ENCODE peak calls at places on chromosomes 6 and 20, in nine cellular contexts. T is RWPE2, U is uterus, H is ovary, G is fibroblast of lung, E is thoracic aorta, X is psoas muscle, C is astrocyte, V is heart left ventricle. M is an unnamed sample.

GRCh38 chr20:44621325-44621724 is 30.2 kb downstream of the ADA start:
- DNase-seq in C (no peak), H (no peak), G (no peak), X (no peak), E (no peak), T (peak; percentile 73), V (no peak), U (no peak), M (no peak)

GRCh38 chr20:46725186-46726165 is 16.0 kb downstream of the SLC2A10 start:
- DNase-seq in V (no peak), U (no peak), X (no peak), E (no peak), C (no peak), G (no peak), H (no peak), T (no peak), M (no peak)

GRCh38 chr6:35496036-35496850 is 636 bp downstream of the TEAD3 start:
- DNase-seq in E (no peak), H (peak; percentile 80), C (no peak), U (peak; percentile 78), V (peak; percentile 49), T (peak; percentile 59), G (no peak), X (peak; percentile 64), M (no peak)

GRCh38 chr20:20343886-20344381 is 24.0 kb upstream of the INSM1 start:
- DNase-seq in E (no peak), X (no peak), C (no peak), H (no peak), U (no peak), T (no peak), G (no peak), V (no peak), M (no peak)

GRCh38 chr20:34112600-34113061 is 588 bp upstream of the EIF2S2 start:
- DNase-seq in C (peak; percentile 22), T (no peak), H (peak; percentile 35), V (peak; percentile 35), X (no peak), E (no peak), U (peak; percentile 33), G (peak; percentile 51), M (peak; percentile 38)

GRCh38 chr20:9130407-9130995 is 61.6 kb downstream of the PLCB4 start:
- DNase-seq in T (no peak), G (peak; percentile 65), C (peak; percentile 23), E (no peak), X (no peak), V (no peak), U (no peak), H (no peak), M (no peak)

GRCh38 chr20:63736893-63737689 is 627 bp downstream of the LIME1 start:
- DNase-seq in X (no peak), H (peak; percentile 24), E (no peak), V (no peak), T (peak; percentile 89), C (no peak), U (no peak), G (no peak), M (no peak)

GRCh38 chr20:60039526-60039925 is 81.3 kb downstream of the CDH26 start:
- DNase-seq in C (no peak), E (no peak), G (no peak), U (no peak), H (no peak), X (no peak), V (no peak), T (peak; percentile 64), M (no peak)

GRCh38 chr20:45621593-45621992 is 7.9 kb upstream of the WFDC10A start:
- DNase-seq in V (no peak), G (no peak), H (no peak), E (no peak), U (no peak), C (no peak), T (no peak), X (no peak), M (no peak)

GRCh38 chr6:72420409-72420808 is 201.5 kb upstream of the KCNQ5 start:
- DNase-seq in C (no peak), U (no peak), T (no peak), G (no peak), H (no peak), E (no peak), X (no peak), V (no peak), M (no peak)

GRCh38 chr6:72424476-72424875 is 197.4 kb upstream of the KCNQ5 start:
- DNase-seq in V (no peak), G (no peak), H (no peak), T (no peak), E (no peak), C (no peak), X (no peak), U (no peak), M (no peak)

GRCh38 chr6:72421387-72421786 is 200.5 kb upstream of the KCNQ5 start:
- DNase-seq in H (no peak), E (no peak), G (no peak), V (no peak), T (no peak), X (no peak), C (no peak), U (no peak), M (no peak)

GRCh38 chr6:72422126-72422680 is 199.7 kb upstream of the KCNQ5 start:
- DNase-seq in H (no peak), V (no peak), X (no peak), G (no peak), C (peak; percentile 63), E (no peak), U (no peak), T (no peak), M (no peak)

DNA sequence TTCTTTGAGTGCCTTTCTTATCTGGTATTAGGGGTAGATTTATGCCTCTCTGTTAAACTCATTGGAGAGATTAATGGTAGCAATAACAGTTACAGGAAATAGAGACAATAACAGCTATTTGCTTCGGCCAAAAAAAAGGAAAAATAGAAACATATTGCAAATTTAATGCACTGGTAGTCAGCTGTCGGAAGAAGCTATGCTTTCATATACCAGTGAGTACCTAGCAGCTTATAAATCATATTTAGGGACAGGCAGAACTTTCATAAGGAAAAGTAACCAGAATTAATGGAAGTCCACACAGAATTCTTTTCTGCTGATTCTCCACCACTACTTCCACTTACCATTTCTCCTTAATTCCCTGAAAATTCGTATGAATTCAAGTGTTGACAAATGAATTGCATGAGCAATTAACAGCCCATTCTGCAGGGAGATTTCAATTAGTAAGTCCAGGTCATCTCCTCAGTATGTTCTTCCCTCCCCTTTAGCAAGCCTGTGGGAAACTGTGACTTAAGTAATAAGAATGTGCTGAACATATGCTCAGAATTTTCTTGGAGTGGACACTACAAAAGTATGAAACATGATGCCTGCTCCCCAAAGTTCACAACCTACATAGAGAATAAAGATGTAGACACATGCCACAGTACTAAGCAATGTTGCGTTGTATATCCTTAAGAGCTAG is 196.7 kb upstream of the KCNQ5 start:
- DNase-seq in T (no peak), U (no peak), G (peak; percentile 88), X (no peak), E (no peak), V (no peak), H (no peak), C (peak; percentile 96), M (no peak)
- H3K27ac ChIP-seq in T (peak overlapping the region; percentile 10), U (no peak overlapping the region), G (peak overlapping the region; percentile 18), X (no peak overlapping the region), E (no peak overlapping the region), V (no peak overlapping the region), H (no peak overlapping the region), C (no peak overlapping the region), M (no peak overlapping the region)

GRCh38 chr20:2240835-2241234 is 55.0 kb upstream of the TGM3 start:
- DNase-seq in G (no peak), T (no peak), X (no peak), E (no peak), U (no peak), H (no peak), V (no peak), C (no peak), M (no peak)

GRCh38 chr20:2238601-2239000 is 57.2 kb upstream of the TGM3 start:
- DNase-seq in U (no peak), E (no peak), V (no peak), X (no peak), C (no peak), T (no peak), H (no peak), G (no peak), M (no peak)

GRCh38 chr20:2234788-2235187 is 61.0 kb upstream of the TGM3 start:
- DNase-seq in U (no peak), T (no peak), C (no peak), H (no peak), E (no peak), X (no peak), V (no peak), G (no peak), M (no peak)

GRCh38 chr20:2236266-2236665 is 59.5 kb upstream of the TGM3 start:
- DNase-seq in T (no peak), U (no peak), H (no peak), G (peak; percentile 14), V (no peak), X (no peak), E (no peak), C (no peak), M (no peak)

GRCh38 chr20:2237059-2237458 is 58.7 kb upstream of the TGM3 start:
- DNase-seq in C (peak; percentile 100), G (peak; percentile 77), T (peak; percentile 81), E (no peak), U (no peak), H (peak; percentile 14), X (peak; percentile 67), V (peak; percentile 28), M (peak; percentile 67)
- TF ChIP-seq CTCF in C (no peak), G (peak; percentile 22), T (peak; percentile 52), E (no peak), U (no peak), H (no peak), X (peak; percentile 33), V (no peak), M (peak; percentile 14)

DNA sequence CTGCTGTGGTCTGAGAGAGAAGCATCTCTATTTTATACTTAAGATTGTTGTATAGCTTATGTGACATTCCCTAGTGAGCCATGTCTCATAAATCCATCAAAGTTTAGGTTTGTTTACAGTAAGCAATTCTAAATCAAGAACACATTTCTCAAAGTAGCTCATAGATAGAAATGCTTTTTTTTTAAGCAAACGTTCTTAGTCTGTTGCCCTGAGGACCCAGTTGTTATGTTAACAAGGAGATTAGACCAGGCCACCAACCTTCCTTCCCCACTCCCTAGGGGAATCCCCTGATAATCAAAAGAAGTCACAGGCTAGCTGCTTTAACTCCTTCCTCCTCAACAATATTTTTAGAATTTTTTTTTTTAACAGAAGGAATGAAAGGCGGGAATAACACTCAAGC is 169.0 kb downstream of the FUT9 start:
- DNase-seq in C (no peak), X (no peak), V (no peak), G (no peak), E (no peak), U (no peak), H (no peak), T (no peak), M (no peak)
- H3K27ac ChIP-seq in C (no peak overlapping the region), X (no peak overlapping the region), V (no peak overlapping the region), G (no peak overlapping the region), E (no peak overlapping the region), U (no peak overlapping the region), H (no peak overlapping the region), T (no peak overlapping the region), M (no peak overlapping the region)

DNA sequence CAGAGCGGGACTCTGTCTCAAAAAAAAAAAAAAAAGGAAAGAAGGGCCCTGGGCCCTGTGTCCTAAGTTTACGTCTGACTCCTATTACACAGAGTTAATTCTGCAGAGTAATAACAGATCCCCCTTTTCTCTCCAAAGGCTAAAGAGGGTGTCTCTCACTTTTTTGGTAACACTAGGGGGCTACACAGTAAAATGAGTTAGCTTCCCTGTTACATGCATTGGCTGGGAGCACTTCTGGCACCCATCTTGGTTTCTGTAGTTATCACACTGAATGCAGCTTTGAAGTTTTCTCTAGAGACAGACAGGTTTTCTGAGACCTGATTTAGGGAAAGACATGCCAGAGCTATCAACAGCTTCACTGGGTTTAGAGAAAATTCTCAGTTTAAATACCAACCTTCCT is 29.2 kb downstream of the RNF8 start:
- DNase-seq in V (no peak), C (no peak), T (no peak), G (no peak), H (no peak), U (no peak), X (no peak), E (no peak), M (no peak)
- TF ChIP-seq CTCF in V (no peak), C (no peak), T (no peak), G (peak; percentile 8), H (no peak), U (no peak), X (no peak), E (no peak), M (no peak)

M was measured in dorsolateral prefrontal cortex.